ENCODE peak calls at places on chromosome 7, in six cellular contexts. U is fibroblast of mammary gland, A is upper lobe of left lung, V is choroid plexus epithelial cell, J is dorsolateral prefrontal cortex, Y is GM06990. Z is an unnamed sample.

GRCh38 chr7:139294241-139294640 is 46.9 kb upstream of the FMC1 start:
- DNase-seq in U (no peak), A (no peak), V (no peak), J (no peak), Y (no peak), Z (no peak)

GRCh38 chr7:106010331-106010730 is 47.3 kb downstream of the CDHR3 start:
- DNase-seq in U (peak; percentile 29), A (no peak), V (no peak), J (no peak), Y (no peak), Z (no peak)

GRCh38 chr7:134948246-134948645 is 38.1 kb upstream of the AGBL3 start:
- DNase-seq in U (no peak), A (no peak), V (peak; percentile 37), J (no peak), Y (no peak), Z (no peak)

GRCh38 chr7:132255898-132256297 is 320.4 kb downstream of the PLXNA4 start:
- DNase-seq in U (no peak), A (no peak), V (peak; percentile 1), J (no peak), Y (no peak), Z (no peak)

GRCh38 chr7:17769918-17770317 is 170.4 kb downstream of the SNX13 start:
- DNase-seq in U (peak; percentile 81), A (no peak), V (peak; percentile 88), J (no peak), Y (no peak), Z (peak; percentile 58)

GRCh38 chr7:39184387-39184786 is 206.7 kb downstream of the POU6F2 start:
- DNase-seq in U (no peak), A (no peak), V (no peak), J (no peak), Y (no peak), Z (no peak)

GRCh38 chr7:64180989-64181388 is 26.0 kb upstream of the ZNF735 start:
- DNase-seq in U (peak; percentile 12), A (no peak), V (peak; percentile 5), J (no peak), Y (no peak), Z (no peak)

GRCh38 chr7:156949541-156950380 is at the start of gene NOM1:
- DNase-seq in U (peak; percentile 72), A (peak; percentile 98), V (peak; percentile 86), J (peak; percentile 80), Y (peak; percentile 89), Z (peak; percentile 89)

GRCh38 chr7:69907720-69908119 is 309.4 kb downstream of the AUTS2 start:
- DNase-seq in U (no peak), A (no peak), V (no peak), J (no peak), Y (no peak), Z (no peak)

GRCh38 chr7:25854608-25855497 is 297.1 kb upstream of the NFE2L3 start:
- DNase-seq in U (peak; percentile 100), A (no peak), V (peak; percentile 100), J (no peak), Y (no peak), Z (no peak)

GRCh38 chr7:112383671-112384417 is 66.4 kb upstream of the IFRD1 start:
- DNase-seq in U (peak; percentile 28), A (no peak), V (peak; percentile 49), J (no peak), Y (peak; percentile 10), Z (no peak)

GRCh38 chr7:92698237-92698841 is 108.1 kb upstream of the FAM133B start:
- DNase-seq in U (peak; percentile 77), A (no peak), V (peak; percentile 91), J (no peak), Y (no peak), Z (no peak)

GRCh38 chr7:71173955-71174354 is 42.0 kb downstream of the GALNT17 start:
- DNase-seq in U (peak; percentile 1), A (no peak), V (peak; percentile 3), J (no peak), Y (no peak), Z (peak; percentile 28)

GRCh38 chr7:2792856-2793487 is 51.1 kb downstream of the GNA12 start:
- DNase-seq in U (no peak), A (no peak), V (no peak), J (no peak), Y (no peak), Z (no peak)

GRCh38 chr7:90453259-90453891 is 16.1 kb upstream of the PTTG1IP2 start:
- DNase-seq in U (no peak), A (no peak), V (no peak), J (no peak), Y (no peak), Z (no peak)

GRCh38 chr7:23343806-23344500 is 44.8 kb downstream of the MALSU1 start:
- DNase-seq in U (no peak), A (no peak), V (no peak), J (no peak), Y (no peak), Z (no peak)

GRCh38 chr7:27082171-27082570 is 13.6 kb downstream of the HOXA1 start:
- DNase-seq in U (no peak), A (no peak), V (no peak), J (no peak), Y (no peak), Z (no peak)

GRCh38 chr7:112162161-112163020 is 43.8 kb downstream of the DOCK4 start:
- DNase-seq in U (peak; percentile 64), A (no peak), V (peak; percentile 95), J (peak; percentile 36), Y (no peak), Z (no peak)

GRCh38 chr7:77464589-77464988 is 48.4 kb upstream of the GSAP start:
- DNase-seq in U (no peak), A (no peak), V (no peak), J (no peak), Y (peak; percentile 73), Z (no peak)

GRCh38 chr7:135320277-135320676 is 86.6 kb downstream of the STRA8 start:
- DNase-seq in U (peak; percentile 82), A (peak; percentile 90), V (peak; percentile 94), J (peak; percentile 32), Y (no peak), Z (peak; percentile 82)

GRCh38 chr7:149063481-149063880 is 27.0 kb downstream of the ZNF786 start:
- DNase-seq in U (no peak), A (no peak), V (no peak), J (no peak), Y (no peak), Z (no peak)

GRCh38 chr7:326273-326672 is 36.3 kb downstream of the FOXL3 start:
- DNase-seq in U (no peak), A (peak; percentile 73), V (no peak), J (no peak), Y (no peak), Z (no peak)

GRCh38 chr7:133489906-133490305 is 237.0 kb downstream of the EXOC4 start:
- DNase-seq in U (no peak), A (no peak), V (no peak), J (no peak), Y (no peak), Z (no peak)

GRCh38 chr7:25628446-25628845 is 400.2 kb upstream of the NPVF start:
- DNase-seq in U (no peak), A (no peak), V (no peak), J (no peak), Y (no peak), Z (no peak)

GRCh38 chr7:135359633-135360032 is 126.0 kb downstream of the STRA8 start:
- DNase-seq in U (no peak), A (no peak), V (no peak), J (no peak), Y (no peak), Z (no peak)

GRCh38 chr7:15916666-15917388 is 230.3 kb upstream of the MEOX2 start:
- DNase-seq in U (peak; percentile 20), A (no peak), V (peak; percentile 43), J (no peak), Y (no peak), Z (no peak)

GRCh38 chr7:121083790-121084251 is 95.3 kb downstream of the CPED1 start:
- DNase-seq in U (peak; percentile 46), A (no peak), V (peak; percentile 51), J (no peak), Y (no peak), Z (no peak)

GRCh38 chr7:151223728-151224127 is 3.3 kb downstream of the ABCF2 start:
- DNase-seq in U (no peak), A (no peak), V (no peak), J (no peak), Y (no peak), Z (no peak)
- TF ChIP-seq CTCF in U (no peak), A (no peak), V (peak; percentile 4), J (no peak), Y (no peak), Z (no peak)

GRCh38 chr7:31938650-31939049 is 131.6 kb downstream of the PDE1C start:
- DNase-seq in U (peak; percentile 38), A (no peak), V (no peak), J (no peak), Y (no peak), Z (no peak)
- TF ChIP-seq CTCF in U (peak; percentile 26), A (no peak), V (peak; percentile 14), J (no peak), Y (peak; percentile 14), Z (no peak)

DNA sequence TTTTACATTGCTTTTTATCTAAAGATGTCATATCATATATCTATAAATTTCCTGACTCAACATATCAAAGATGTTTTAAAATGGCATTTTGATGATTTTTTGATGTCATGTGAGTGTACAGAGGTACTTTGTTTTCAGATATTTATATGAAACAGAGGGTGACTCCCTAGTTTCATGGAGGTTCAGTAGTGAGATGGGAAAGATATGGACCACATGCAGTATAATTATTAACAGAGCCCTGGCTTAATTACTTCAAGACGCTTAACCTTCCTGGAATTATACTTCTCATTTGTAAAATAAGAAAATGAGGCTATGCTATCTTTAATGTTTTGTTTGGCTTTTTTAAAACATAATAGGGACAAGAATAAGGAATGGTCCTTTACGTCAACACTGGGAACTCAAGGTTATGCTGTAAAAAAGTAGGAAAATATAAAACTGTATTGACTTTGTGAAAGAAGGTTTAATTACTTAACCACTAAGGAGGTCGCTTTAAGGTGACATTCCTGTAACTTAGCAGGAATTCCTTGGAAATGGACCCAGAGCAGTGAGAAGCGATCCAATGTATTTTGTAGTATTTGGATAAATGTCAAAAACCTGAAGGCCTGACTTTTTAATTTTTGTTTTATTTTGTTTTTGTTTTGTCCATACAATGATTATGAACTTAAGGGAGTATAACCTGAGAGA is 821.0 kb upstream of the IGFBP3 start:
- DNase-seq in U (no peak), A (no peak), V (no peak), J (no peak), Y (no peak), Z (no peak)
- TF ChIP-seq CTCF in U (no peak), A (no peak), V (no peak), J (no peak), Y (no peak), Z (no peak)

DNA sequence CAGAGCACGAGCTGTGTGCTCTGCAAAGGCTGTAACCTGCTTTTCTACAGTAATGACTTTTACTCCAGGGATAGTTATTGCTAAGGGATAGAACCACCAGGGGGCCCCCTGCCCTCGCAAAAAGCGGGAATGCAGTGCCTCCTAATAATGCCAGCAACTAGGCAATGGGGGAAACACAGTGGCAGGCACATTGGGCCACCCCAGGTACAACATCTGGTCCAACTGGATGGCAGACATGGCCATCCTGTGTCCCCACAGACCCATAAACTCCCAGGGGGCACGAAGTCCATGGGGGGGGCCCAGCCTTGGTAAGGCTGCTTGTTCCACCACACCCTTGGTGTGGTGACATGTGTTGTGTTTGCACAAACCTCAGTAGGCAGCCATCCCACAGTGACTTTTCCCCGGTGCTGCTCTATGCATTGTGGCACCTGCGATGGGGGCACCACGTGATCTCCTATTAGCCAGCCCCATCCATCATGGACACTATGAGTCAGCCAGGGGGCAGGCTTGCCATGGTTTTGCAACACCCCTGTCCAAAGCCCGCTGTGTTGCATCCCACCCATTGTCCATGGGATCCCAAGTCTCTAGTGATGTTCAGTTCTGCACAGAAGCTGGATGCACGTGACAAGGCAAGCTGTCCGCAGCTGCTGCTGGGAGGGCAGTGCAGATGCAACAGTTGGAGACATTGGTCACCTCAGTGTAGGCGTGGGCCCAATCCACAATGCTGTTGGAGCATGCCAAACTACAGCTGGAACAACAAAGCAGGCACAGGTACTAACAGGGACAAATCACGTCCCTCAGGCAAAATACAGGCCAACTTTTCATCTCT is 84.0 kb downstream of the ANLN start:
- DNase-seq in U (peak; percentile 25), A (no peak), V (peak; percentile 35), J (peak; percentile 65), Y (no peak), Z (peak; percentile 68)
- TF ChIP-seq CTCF in U (peak; percentile 57), A (peak; percentile 16), V (peak; percentile 73), J (peak; percentile 44), Y (peak; percentile 57), Z (peak; percentile 41)

Z was measured in mesothelial cell of epicardium.